ENCODE peak calls at places on chromosomes 4 and X, in four cellular contexts. J is A549, W is K562, R is H1. U is an unnamed sample.

GRCh38 chr4:97081951-97082350 is 1061.3 kb downstream of the STPG2 start:
- DNase-seq in J (no peak), W (no peak), R (no peak), U (no peak)

GRCh38 chr4:95355021-95355420 is 193.8 kb downstream of the UNC5C start:
- DNase-seq in R (no peak), J (no peak), W (no peak), U (no peak)

GRCh38 chr4:37873383-37873782 is 17.5 kb upstream of the TBC1D1 start:
- DNase-seq in R (no peak), W (no peak), J (peak; percentile 25), U (peak; percentile 75)

GRCh38 chrX:40543661-40544328 is 37.0 kb upstream of the ATP6AP2 start:
- DNase-seq in R (no peak), J (no peak), W (peak; percentile 17), U (peak; percentile 71)

GRCh38 chrX:2928127-2928582 is 984 bp downstream of the ARSD start:
- DNase-seq in W (no peak), J (peak; percentile 52), R (peak; percentile 38), U (peak; percentile 47)

GRCh38 chr4:22202351-22203343 is 254.1 kb upstream of the KCNIP4 start:
- DNase-seq in R (no peak), W (no peak), J (no peak), U (no peak)

GRCh38 chr4:117898496-117898895 is 135.8 kb upstream of the NDST3 start:
- DNase-seq in W (no peak), R (no peak), J (no peak), U (no peak)

GRCh38 chrX:33149580-33149979 is 61.8 kb downstream of the DMD start:
- DNase-seq in W (no peak), J (no peak), R (no peak), U (no peak)

GRCh38 chr4:7322166-7322991 is 112.4 kb downstream of the PSAPL1 start:
- DNase-seq in J (no peak), R (no peak), W (no peak), U (no peak)

GRCh38 chrX:21757960-21758359 is at the start of gene SMPX:
- DNase-seq in R (no peak), J (no peak), W (no peak), U (no peak)

GRCh38 chr4:55547461-55547770 is 707 bp upstream of the CLOCK start:
- DNase-seq in R (no peak), W (no peak), J (no peak), U (no peak)

GRCh38 chr4:148530114-148530513 is 87.9 kb upstream of the NR3C2 start:
- DNase-seq in J (no peak), W (no peak), R (no peak), U (peak; percentile 55)

GRCh38 chr4:3224971-3225850 is 23.7 kb upstream of the MSANTD1 start:
- DNase-seq in J (no peak), W (no peak), R (no peak), U (no peak)

GRCh38 chr4:108141213-108142045 is 27.3 kb downstream of the LEF1 start:
- DNase-seq in J (no peak), W (no peak), R (no peak), U (no peak)

GRCh38 chr4:107866726-107867125 is 42.0 kb downstream of the SGMS2 start:
- DNase-seq in J (no peak), W (no peak), R (no peak), U (no peak)

GRCh38 chr4:17309567-17310268 is 202.2 kb downstream of the QDPR start:
- DNase-seq in J (no peak), R (no peak), W (no peak), U (peak; percentile 37)

GRCh38 chr4:103026868-103027267 is 7.4 kb upstream of the SLC9B1 start:
- DNase-seq in J (no peak), R (no peak), W (no peak), U (peak; percentile 13)

GRCh38 chr4:25667931-25668557 is 12.4 kb downstream of the SLC34A2 start:
- DNase-seq in J (no peak), R (no peak), W (no peak), U (no peak)
- TF ChIP-seq RFX5 in J (no peak), R (no peak), W (no peak), U (no peak)

DNA sequence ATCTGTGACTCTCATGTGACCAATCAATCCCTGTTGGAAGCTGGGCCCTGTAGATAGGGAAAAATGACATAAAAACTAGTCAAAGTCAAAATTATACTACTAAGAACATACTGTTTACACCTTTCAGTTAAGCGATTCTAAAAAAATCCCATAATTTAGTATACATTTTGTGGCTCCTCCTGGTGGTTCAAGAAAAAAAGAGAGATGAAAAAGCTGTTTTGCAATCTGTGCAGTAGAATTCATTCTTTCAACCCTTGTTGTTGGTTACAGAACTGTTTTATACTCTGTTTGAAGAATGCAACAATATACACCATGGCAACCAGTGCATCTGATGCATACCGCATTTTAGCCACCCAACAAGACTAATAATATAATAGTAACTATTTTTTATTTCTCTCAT is 66.8 kb upstream of the ANK2 start:
- DNase-seq in R (no peak), W (no peak), J (no peak), U (no peak)
- TF ChIP-seq RFX5 in R (no peak), W (no peak), J (no peak), U (no peak)

DNA sequence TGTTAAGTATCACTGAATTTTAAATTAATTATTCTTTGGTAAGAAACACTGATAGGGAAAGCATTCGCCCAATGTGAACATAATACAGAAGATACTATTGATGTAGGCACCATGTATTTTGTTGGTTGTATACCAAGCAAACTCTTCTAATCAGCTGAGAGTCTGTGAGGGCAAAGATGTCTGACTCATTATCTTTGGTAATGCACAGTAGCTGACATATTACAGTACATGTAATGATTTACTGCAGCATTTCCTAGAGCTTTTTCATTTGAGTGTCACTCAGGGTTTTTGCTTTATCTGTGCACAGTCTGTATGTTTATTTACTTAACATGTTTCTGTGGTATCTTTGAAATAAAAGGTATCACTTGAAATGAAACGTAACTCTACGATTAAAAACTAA is 49.2 kb downstream of the CENPVL3 start:
- DNase-seq in J (no peak), R (no peak), W (no peak), U (no peak)
- TF ChIP-seq RFX5 in J (no peak), R (no peak), W (no peak), U (no peak)

DNA sequence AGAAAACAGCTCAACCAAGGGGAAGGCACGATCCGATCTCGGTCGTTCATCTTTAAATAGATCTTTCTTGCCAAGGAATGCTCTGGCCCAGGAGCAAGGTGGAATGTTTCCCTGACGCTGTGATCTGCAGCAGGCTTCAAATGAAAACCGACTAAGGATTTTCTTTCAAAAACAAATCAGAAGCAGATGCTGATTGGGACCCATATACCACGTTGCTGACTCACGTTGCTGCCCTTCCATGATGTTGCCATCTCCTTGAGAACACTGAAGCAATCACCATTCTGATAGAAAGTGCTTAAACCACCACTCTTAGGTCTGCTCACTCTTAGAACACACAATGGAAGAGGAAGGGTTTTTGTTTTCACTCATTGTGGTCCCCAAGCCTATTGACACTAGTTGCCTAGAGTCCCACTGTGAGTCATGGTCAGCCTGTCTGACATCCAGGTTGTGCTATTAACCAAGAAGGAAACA is 26.1 kb downstream of the LAMTOR3 start:
- DNase-seq in R (peak; percentile 23), J (no peak), W (no peak), U (peak; percentile 25)
- TF ChIP-seq RFX5 in R (no peak), J (no peak), W (no peak), U (no peak)